ENCODE peak calls at places on chromosomes 16 and 17, in four cellular contexts. E is uterus, Y is amygdala, M is tibial nerve. W is an unnamed sample.

GRCh38 chr17:62099532-62099931 is 34.5 kb upstream of the MED13 start:
- DNase-seq in E (no peak), M (no peak), Y (no peak), W (no peak)

GRCh38 chr17:13008461-13008860 is 9.4 kb downstream of the ELAC2 start:
- DNase-seq in E (no peak), Y (no peak), M (no peak), W (no peak)

GRCh38 chr17:2705263-2705662 is 6.3 kb downstream of the CLUH start:
- DNase-seq in E (no peak), Y (no peak), M (no peak), W (no peak)

GRCh38 chr16:84299734-84300440 is 5.2 kb downstream of the WFDC1 start:
- DNase-seq in E (no peak), Y (no peak), M (no peak), W (no peak)

GRCh38 chr16:50025544-50025931 is 513 bp downstream of the CNEP1R1 start:
- DNase-seq in Y (no peak), E (no peak), M (no peak), W (peak; percentile 17)

GRCh38 chr17:80443916-80444708 is 29.1 kb downstream of the ENDOV start:
- DNase-seq in M (no peak), Y (no peak), E (no peak), W (no peak)

GRCh38 chr17:62043140-62043539 is 21.9 kb downstream of the MED13 start:
- DNase-seq in E (no peak), Y (no peak), M (no peak), W (no peak)

GRCh38 chr17:76497979-76498885 is 3.0 kb downstream of the RHBDF2 start:
- DNase-seq in Y (no peak), M (no peak), E (peak; percentile 62), W (peak; percentile 91)

GRCh38 chr16:46853713-46854443 is 22.9 kb upstream of the C16orf87 start:
- DNase-seq in M (peak; percentile 74), Y (peak; percentile 21), E (peak; percentile 70), W (peak; percentile 76)

GRCh38 chr17:15279011-15279477 is 13.9 kb upstream of the PMP22 start:
- DNase-seq in E (no peak), M (no peak), Y (no peak), W (no peak)

GRCh38 chr17:22278302-22279275 is 586.3 kb downstream of the KCNJ18 start:
- DNase-seq in M (no peak), E (no peak), Y (no peak), W (no peak)

GRCh38 chr17:9232591-9233270 is 211.4 kb downstream of the NTN1 start:
- DNase-seq in M (no peak), E (peak; percentile 86), Y (no peak), W (peak; percentile 68)

GRCh38 chr16:74842413-74842812 is 67.8 kb upstream of the FA2H start:
- DNase-seq in Y (no peak), M (no peak), E (no peak), W (no peak)

GRCh38 chr17:32356750-32357149 is 6.8 kb downstream of the ZNF207 start:
- DNase-seq in Y (no peak), M (no peak), E (no peak), W (no peak)

GRCh38 chr17:17053446-17054379 is 11.5 kb downstream of the MPRIP start:
- DNase-seq in E (peak; percentile 7), Y (no peak), M (no peak), W (no peak)

GRCh38 chr16:78183886-78184553 is 84.6 kb downstream of the WWOX start:
- DNase-seq in E (peak; percentile 18), Y (no peak), M (no peak), W (no peak)

GRCh38 chr17:42809250-42809649 is 10.6 kb downstream of the CNTD1 start:
- DNase-seq in E (peak; percentile 37), M (peak; percentile 58), Y (no peak), W (peak; percentile 18)

GRCh38 chr17:5424909-5425308 is 4.9 kb downstream of the RPAIN start:
- DNase-seq in M (no peak), Y (no peak), E (no peak), W (no peak)

GRCh38 chr16:60107920-60108319 is 1373.8 kb upstream of the GOT2 start:
- DNase-seq in Y (no peak), E (no peak), M (no peak), W (no peak)

GRCh38 chr17:61487161-61487654 is 35.0 kb downstream of the TBX4 start:
- DNase-seq in M (no peak), E (no peak), Y (no peak), W (no peak)

GRCh38 chr17:1197781-1198490 is 18.2 kb upstream of the ABR start:
- DNase-seq in E (peak; percentile 44), M (peak; percentile 80), Y (no peak), W (peak; percentile 13)

GRCh38 chr16:24135624-24136296 is 120.4 kb upstream of the CACNG3 start:
- DNase-seq in Y (no peak), M (no peak), E (no peak), W (no peak)

GRCh38 chr17:517181-517580 is 164.6 kb upstream of the RPH3AL start:
- DNase-seq in E (no peak), M (no peak), Y (no peak), W (no peak)

GRCh38 chr16:66529475-66529874 is 20.4 kb downstream of the TK2 start:
- DNase-seq in Y (no peak), M (no peak), E (no peak), W (no peak)

GRCh38 chr17:31494259-31495048 is 103.0 kb downstream of the RAB11FIP4 start:
- DNase-seq in E (no peak), M (no peak), Y (no peak), W (no peak)

GRCh38 chr16:48608452-48608851 is 1.5 kb downstream of the N4BP1 start:
- DNase-seq in E (no peak), M (no peak), Y (no peak), W (no peak)

GRCh38 chr17:53749178-53749577 is 73.5 kb upstream of the KIF2B start:
- DNase-seq in Y (no peak), M (no peak), E (no peak), W (peak; percentile 90)

GRCh38 chr16:51039638-51040331 is 111.3 kb downstream of the SALL1 start:
- DNase-seq in Y (no peak), M (no peak), E (no peak), W (no peak)

GRCh38 chr16:55911616-55912015 is 36.4 kb upstream of the CES5A start:
- DNase-seq in Y (no peak), E (no peak), M (no peak), W (no peak)

GRCh38 chr16:2468725-2469398 is 2.2 kb upstream of the NTN3 start:
- DNase-seq in E (no peak), M (no peak), Y (no peak), W (peak; percentile 59)

GRCh38 chr16:17330019-17330570 is 140.7 kb downstream of the XYLT1 start:
- DNase-seq in Y (no peak), M (no peak), E (no peak), W (no peak)

GRCh38 chr17:78329263-78330059 is 30.4 kb downstream of the SOCS3 start:
- DNase-seq in M (no peak), E (no peak), Y (no peak), W (peak; percentile 92)

GRCh38 chr16:19289805-19290490 is 4.4 kb downstream of the CLEC19A start:
- DNase-seq in M (no peak), Y (no peak), E (no peak), W (no peak)

GRCh38 chr17:3974138-3974687 is 10.0 kb upstream of the ATP2A3 start:
- DNase-seq in M (no peak), Y (no peak), E (no peak), W (no peak)

GRCh38 chr17:68100000-68100641 is 64.6 kb downstream of the KPNA2 start:
- DNase-seq in E (no peak), M (no peak), Y (no peak), W (no peak)

GRCh38 chr16:73405851-73406250 is 357.9 kb upstream of the ZFHX3 start:
- DNase-seq in Y (no peak), E (no peak), M (no peak), W (no peak)